ENCODE peak calls at places on chromosomes 4 and X, in five cellular contexts. C is HFFc6, H is DMS79, S is SW480, V is retinal pigment epithelial cell. K is an unnamed sample.
A peak's percentile ranks its signal among the peaks of the same experiment; 100 is the strongest.

GRCh38 chr4:1866095-1866755 is 5.0 kb upstream of the NSD2 start:
- DNase-seq in C (no peak), H (no peak), S (no peak), V (no peak), K (no peak)

GRCh38 chr4:124803641-124804040 is 91.1 kb upstream of the ANKRD50 start:
- DNase-seq in C (no peak), H (no peak), S (no peak), V (no peak), K (no peak)

GRCh38 chr4:18616720-18617119 is 595.2 kb upstream of the LCORL start:
- DNase-seq in C (no peak), H (no peak), S (no peak), V (no peak), K (no peak)

GRCh38 chr4:1600811-1601532 is 83.1 kb downstream of the FAM53A start:
- DNase-seq in C (no peak), H (no peak), S (no peak), V (no peak), K (no peak)

GRCh38 chr4:159146454-159146853 is 43.6 kb downstream of the RAPGEF2 start:
- DNase-seq in C (no peak), H (no peak), S (no peak), V (no peak), K (no peak)

GRCh38 chr4:6221296-6221850 is 21.0 kb upstream of the JAKMIP1 start:
- DNase-seq in C (no peak), H (no peak), S (no peak), V (no peak), K (no peak)

GRCh38 chrX:149274516-149275105 is 230.5 kb downstream of the IDS start:
- DNase-seq in C (no peak), H (no peak), S (no peak), V (no peak), K (no peak)

GRCh38 chr4:7356667-7357295 is 77.9 kb downstream of the PSAPL1 start:
- DNase-seq in C (no peak), H (no peak), S (no peak), V (no peak), K (no peak)

GRCh38 chrX:40343319-40343718 is 237.5 kb upstream of the ATP6AP2 start:
- DNase-seq in C (no peak), H (no peak), S (no peak), V (no peak), K (no peak)

GRCh38 chr4:110149089-110149488 is 49.3 kb downstream of the ELOVL6 start:
- DNase-seq in C (no peak), H (no peak), S (no peak), V (no peak), K (no peak)

GRCh38 chr4:138056541-138056940 is 185.6 kb downstream of the SLC7A11 start:
- DNase-seq in C (no peak), H (no peak), S (no peak), V (no peak), K (no peak)

GRCh38 chr4:154230091-154230490 is 261.5 kb downstream of the DCHS2 start:
- DNase-seq in C (no peak), H (no peak), S (no peak), V (no peak), K (no peak)

GRCh38 chr4:136650541-136651277 is 881.6 kb downstream of the PCDH18 start:
- DNase-seq in C (no peak), H (no peak), S (peak; percentile 22), V (peak; percentile 54), K (peak; percentile 79)

GRCh38 chr4:2938906-2939305 is 24.3 kb downstream of the NOP14 start:
- DNase-seq in C (no peak), H (no peak), S (no peak), V (no peak), K (no peak)

GRCh38 chr4:158459085-158459820 is 62.4 kb upstream of the RXFP1 start:
- DNase-seq in C (no peak), H (no peak), S (no peak), V (no peak), K (no peak)

GRCh38 chr4:59457576-59457975 is 1742.5 kb upstream of the ADGRL3 start:
- DNase-seq in C (no peak), H (no peak), S (no peak), V (no peak), K (no peak)

GRCh38 chr4:67869580-67870190 is 14.1 kb downstream of the TMPRSS11D start:
- DNase-seq in C (no peak), H (no peak), S (no peak), V (no peak), K (no peak)

GRCh38 chr4:119116021-119116420 is 19.6 kb upstream of the MYOZ2 start:
- DNase-seq in C (no peak), H (no peak), S (no peak), V (no peak), K (no peak)

GRCh38 chr4:189177130-189177529 is 763.5 kb upstream of the FRG1 start:
- DNase-seq in C (no peak), H (no peak), S (peak; percentile 85), V (no peak), K (peak; percentile 5)

GRCh38 chr4:25441519-25442117 is 64.6 kb downstream of the ANAPC4 start:
- DNase-seq in C (peak; percentile 55), H (peak; percentile 54), S (peak; percentile 51), V (peak; percentile 22), K (peak; percentile 26)

GRCh38 chr4:141132689-141133145 is 552 bp downstream of the RNF150 start:
- DNase-seq in C (no peak), H (no peak), S (no peak), V (no peak), K (no peak)

GRCh38 chr4:98242063-98242462 is 19.1 kb upstream of the RAP1GDS1 start:
- DNase-seq in C (no peak), H (no peak), S (no peak), V (no peak), K (no peak)

GRCh38 chr4:145178740-145179139 is 1.6 kb downstream of the OTUD4 start:
- DNase-seq in C (no peak), H (no peak), S (no peak), V (no peak), K (no peak)

GRCh38 chr4:95108883-95109421 is 351.2 kb downstream of the BMPR1B start:
- DNase-seq in C (no peak), H (no peak), S (no peak), V (no peak), K (no peak)

GRCh38 chr4:173013232-173013932 is 155.2 kb upstream of the GALNT7 start:
- DNase-seq in C (peak; percentile 11), H (no peak), S (peak; percentile 32), V (no peak), K (peak; percentile 20)

GRCh38 chr4:41964401-41964800 is 17.2 kb upstream of the DCAF4L1 start:
- DNase-seq in C (no peak), H (no peak), S (no peak), V (no peak), K (no peak)

GRCh38 chr4:136009258-136009832 is 1522.9 kb downstream of the PCDH18 start:
- DNase-seq in C (no peak), H (no peak), S (no peak), V (no peak), K (no peak)

GRCh38 chr4:99893991-99894981 is at the start of gene LAMTOR3:
- DNase-seq in C (peak; percentile 82), H (peak; percentile 52), S (peak; percentile 90), V (peak; percentile 63), K (peak; percentile 72)

GRCh38 chr4:76809594-76810305 is 88.2 kb downstream of the SOWAHB start:
- DNase-seq in C (no peak), H (no peak), S (no peak), V (no peak), K (peak; percentile 29)

GRCh38 chrX:3939967-3940610 is 226.6 kb upstream of the PRKX start:
- DNase-seq in C (peak; percentile 1), H (no peak), S (peak; percentile 26), V (no peak), K (peak; percentile 7)

GRCh38 chrX:9352243-9352642 is 112.6 kb upstream of the TBL1X start:
- DNase-seq in C (no peak), H (no peak), S (no peak), V (no peak), K (no peak)

GRCh38 chrX:56107320-56107719 is 124.8 kb upstream of the KLF8 start:
- DNase-seq in C (no peak), H (no peak), S (peak; percentile 1), V (no peak), K (no peak)

GRCh38 chr4:1738410-1738809 is 17.1 kb downstream of the TACC3 start:
- DNase-seq in C (no peak), H (no peak), S (no peak), V (no peak), K (no peak)

GRCh38 chr4:141037441-141037840 is 95.8 kb downstream of the RNF150 start:
- DNase-seq in C (no peak), H (no peak), S (no peak), V (no peak), K (no peak)

K was measured in RCC 7860.